ENCODE peak calls at places on chromosomes 5 and 9, in six cellular contexts. Z is cardiac muscle cell, H is mammary epithelial cell, C is lower leg skin, T is coronary artery, B is IMR-90. Y is an unnamed sample.

GRCh38 chr9:113502427-113503008 is 39.0 kb downstream of the RGS3 start:
- DNase-seq in H (no peak), B (no peak), C (no peak), Z (no peak), T (no peak), Y (no peak)

GRCh38 chr5:140083650-140084049 is 30.3 kb upstream of the PURA start:
- DNase-seq in C (no peak), H (no peak), B (no peak), T (no peak), Z (no peak), Y (no peak)

GRCh38 chr5:146466521-146467349 is 19.6 kb downstream of the TCERG1 start:
- DNase-seq in Z (peak; percentile 12), H (no peak), B (peak; percentile 37), T (no peak), C (no peak), Y (no peak)

GRCh38 chr5:142387022-142387682 is 62.3 kb upstream of the SPRY4 start:
- DNase-seq in B (no peak), T (no peak), C (no peak), Z (no peak), H (no peak), Y (no peak)

GRCh38 chr9:135137398-135137832 is 49.9 kb downstream of the OLFM1 start:
- DNase-seq in T (no peak), C (no peak), B (no peak), H (no peak), Z (peak; percentile 58), Y (no peak)

GRCh38 chr5:57174128-57174849 is 430 bp downstream of the GPBP1 start:
- DNase-seq in B (no peak), H (peak; percentile 46), Z (peak; percentile 51), T (peak; percentile 74), C (peak; percentile 90), Y (no peak)

GRCh38 chr5:55421074-55421529 is 113.3 kb downstream of the MTREX start:
- DNase-seq in B (peak; percentile 63), T (no peak), C (no peak), Z (no peak), H (peak; percentile 64), Y (no peak)

GRCh38 chr5:145854651-145855258 is 18.1 kb downstream of the GRXCR2 start:
- DNase-seq in H (peak; percentile 65), C (no peak), B (peak; percentile 83), Z (no peak), T (no peak), Y (peak; percentile 54)

GRCh38 chr5:9562101-9562500 is 16.2 kb upstream of the SEMA5A start:
- DNase-seq in T (no peak), Z (no peak), B (no peak), H (no peak), C (no peak), Y (no peak)

GRCh38 chr5:133121080-133121479 is 69.3 kb downstream of the HSPA4 start:
- DNase-seq in H (no peak), T (no peak), B (peak; percentile 22), Z (no peak), C (no peak), Y (no peak)

GRCh38 chr9:97940707-97941106 is 2.7 kb upstream of the HEMGN start:
- DNase-seq in Z (no peak), T (no peak), C (no peak), H (no peak), B (no peak), Y (no peak)

GRCh38 chr9:5949103-5949699 is 58.5 kb downstream of the MLANA start:
- DNase-seq in H (peak; percentile 21), B (peak; percentile 10), T (no peak), Z (no peak), C (peak; percentile 29), Y (no peak)

GRCh38 chr5:124697482-124697881 is 49.0 kb downstream of the ZNF608 start:
- DNase-seq in H (no peak), Z (no peak), T (no peak), B (no peak), C (no peak), Y (no peak)
- H3K4me3 ChIP-seq in H (no peak overlapping the region), Z (no peak overlapping the region), T (no peak overlapping the region), B (no peak overlapping the region), C (no peak overlapping the region), Y (no peak overlapping the region)

GRCh38 chr5:3601060-3601710 is 5.6 kb downstream of the IRX1 start:
- DNase-seq in T (no peak), Z (no peak), C (peak; percentile 71), H (peak; percentile 51), B (no peak), Y (no peak)
- H3K4me3 ChIP-seq in T (peak overlapping the region; percentile 60), Z (peak overlapping the region; percentile 65), C (no peak overlapping the region), H (peak overlapping the region; percentile 100), B (no peak overlapping the region), Y (no peak overlapping the region)

DNA sequence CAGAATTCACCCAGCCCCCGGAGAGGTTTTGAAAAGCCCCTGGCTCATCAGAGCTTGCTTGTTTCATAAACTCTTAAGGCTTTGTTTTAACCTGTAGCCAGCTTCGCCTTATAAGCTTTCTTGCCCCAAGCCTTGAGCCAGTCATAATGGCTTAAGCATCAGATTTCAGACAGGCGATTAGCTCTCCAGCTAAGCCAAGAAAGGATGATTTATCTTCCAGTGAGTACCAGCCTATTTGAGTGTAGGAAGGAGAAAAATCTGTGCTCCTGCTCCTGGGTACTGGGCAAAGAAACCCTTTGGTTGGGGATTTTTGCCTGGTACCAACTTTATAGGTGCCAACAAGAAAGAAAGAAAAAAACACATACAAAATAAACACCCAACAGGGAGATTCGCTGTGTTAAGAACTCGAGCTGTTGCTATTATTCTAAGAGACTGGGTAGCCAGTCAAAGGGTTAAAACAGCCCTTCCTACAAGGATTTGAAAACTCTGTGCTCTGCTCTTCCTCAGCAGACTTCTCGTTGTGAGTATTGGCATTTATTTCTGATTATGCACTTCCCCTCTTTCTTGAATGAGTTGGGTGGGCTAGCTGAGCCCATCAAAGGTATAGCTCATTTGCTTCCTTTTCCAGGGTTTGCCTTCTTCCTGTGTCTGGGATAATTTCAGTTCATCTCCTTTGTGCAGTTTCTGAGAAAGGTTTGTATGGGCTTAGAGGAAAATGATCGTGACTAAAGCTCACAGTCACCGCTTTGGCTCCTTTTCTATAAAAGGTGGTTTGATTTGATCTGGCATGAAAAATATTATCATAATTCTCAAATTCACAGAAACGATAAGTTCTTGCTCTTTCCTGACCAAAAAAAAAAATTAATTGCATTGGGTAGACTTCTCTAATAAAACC is 157.2 kb upstream of the DMRT1 start:
- DNase-seq in B (peak; percentile 81), Z (peak; percentile 36), T (no peak), C (no peak), H (peak; percentile 88), Y (peak; percentile 43)
- H3K4me3 ChIP-seq in B (peak overlapping the region; percentile 38), Z (no peak overlapping the region), T (peak overlapping the region; percentile 52), C (no peak overlapping the region), H (peak overlapping the region; percentile 59), Y (peak overlapping the region; percentile 33)

DNA sequence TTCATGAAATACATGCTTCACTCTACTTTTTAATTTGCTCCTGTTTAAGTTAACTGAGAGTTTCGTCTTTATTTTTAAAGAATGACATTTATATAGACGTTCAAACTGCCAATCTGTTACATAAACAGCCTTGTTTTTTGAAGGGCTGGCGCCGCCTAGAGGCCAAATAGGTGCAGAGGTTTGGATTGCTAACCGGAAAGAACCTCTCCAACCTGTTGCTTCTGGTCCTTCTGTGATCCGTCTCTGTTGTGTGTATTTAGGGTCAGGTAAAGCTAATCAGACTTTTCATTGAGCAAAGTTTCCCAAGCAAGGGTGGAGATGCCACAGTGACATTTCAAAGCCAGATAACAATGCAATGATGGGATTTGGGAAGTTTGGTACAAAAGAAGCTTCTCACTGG is 39.5 kb upstream of the GLIS3 start:
- DNase-seq in H (peak; percentile 80), C (peak; percentile 96), T (no peak), B (peak; percentile 82), Z (peak; percentile 76), Y (peak; percentile 49)
- H3K4me3 ChIP-seq in H (no peak overlapping the region), C (no peak overlapping the region), T (no peak overlapping the region), B (no peak overlapping the region), Z (no peak overlapping the region), Y (no peak overlapping the region)

GRCh38 chr5:107812570-107813141 is 141.9 kb upstream of the EFNA5 start:
- DNase-seq in T (no peak), Z (peak; percentile 7), C (no peak), B (peak; percentile 86), H (no peak), Y (no peak)
- H3K4me3 ChIP-seq in T (no peak overlapping the region), Z (no peak overlapping the region), C (no peak overlapping the region), B (no peak overlapping the region), H (no peak overlapping the region), Y (no peak overlapping the region)

DNA sequence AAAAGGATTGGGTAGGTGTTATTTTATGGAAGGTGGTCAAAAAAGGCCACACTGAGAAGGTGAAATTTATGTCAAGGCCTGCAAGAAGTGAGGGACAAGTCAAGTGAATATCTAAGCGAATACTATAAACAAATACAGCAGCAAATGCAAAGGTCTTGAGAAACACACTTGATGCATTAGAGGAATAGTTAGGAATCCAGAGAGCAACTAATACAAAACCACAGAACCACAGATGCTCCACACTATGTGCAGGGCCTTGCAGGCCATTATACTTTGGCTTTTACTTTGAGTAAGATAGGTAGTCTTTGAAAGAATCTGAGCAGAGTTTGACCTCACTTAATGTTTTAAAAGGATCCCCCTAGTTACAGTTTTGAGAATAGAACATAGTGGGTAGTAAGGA is 4.6 kb downstream of the ZNF622 start:
- DNase-seq in B (peak; percentile 70), C (no peak), H (no peak), Z (no peak), T (no peak), Y (no peak)
- H3K4me3 ChIP-seq in B (no peak overlapping the region), C (no peak overlapping the region), H (no peak overlapping the region), Z (no peak overlapping the region), T (no peak overlapping the region), Y (no peak overlapping the region)